ENCODE peak calls at places on chromosomes 7 and 10, in seven cellular contexts. One of them, this sample, is unnamed.
A peak's percentile ranks its signal among the peaks of the same experiment; 100 is the strongest.

GRCh38 chr7:80781561-80781979 is 137.3 kb downstream of the SEMA3C start:
- DNase-seq in stimulated activated CD8-positive, alpha-beta memory T cell treated with anti-CD3 and anti-CD28 coated beads, Interleukin-2, amount 100 ng/mL, for 48 hours: no peak
- DNase-seq in NCI-H187: no peak
- DNase-seq in stimulated activated CD4-positive, alpha-beta T cell treated with anti-CD3 and anti-CD28 coated beads, TNF-alpha, amount 100 ng/mL, for 4 hours: no peak
- DNase-seq in esophagus muscularis mucosa: no peak
- DNase-seq in fibroblast of pulmonary artery: peak; percentile 95
- DNase-seq in NCI-H1105: peak; percentile 21
- DNase-seq in this sample: peak; percentile 35

GRCh38 chr10:4266387-4267083 is 481.5 kb upstream of the KLF6 start:
- DNase-seq in stimulated activated CD8-positive, alpha-beta memory T cell treated with anti-CD3 and anti-CD28 coated beads, Interleukin-2, amount 100 ng/mL, for 48 hours: no peak
- DNase-seq in NCI-H187: no peak
- DNase-seq in stimulated activated CD4-positive, alpha-beta T cell treated with anti-CD3 and anti-CD28 coated beads, TNF-alpha, amount 100 ng/mL, for 4 hours: no peak
- DNase-seq in esophagus muscularis mucosa: peak; percentile 75
- DNase-seq in fibroblast of pulmonary artery: peak; percentile 90
- DNase-seq in NCI-H1105: no peak
- DNase-seq in this sample: no peak

GRCh38 chr7:45435846-45436245 is 138.3 kb upstream of the ADCY1 start:
- DNase-seq in stimulated activated CD8-positive, alpha-beta memory T cell treated with anti-CD3 and anti-CD28 coated beads, Interleukin-2, amount 100 ng/mL, for 48 hours: no peak
- DNase-seq in NCI-H187: no peak
- DNase-seq in stimulated activated CD4-positive, alpha-beta T cell treated with anti-CD3 and anti-CD28 coated beads, TNF-alpha, amount 100 ng/mL, for 4 hours: no peak
- DNase-seq in esophagus muscularis mucosa: no peak
- DNase-seq in fibroblast of pulmonary artery: peak; percentile 40
- DNase-seq in NCI-H1105: no peak
- DNase-seq in this sample: peak; percentile 50

GRCh38 chr10:78602201-78602917 is 466.4 kb upstream of the ZMIZ1 start:
- DNase-seq in stimulated activated CD8-positive, alpha-beta memory T cell treated with anti-CD3 and anti-CD28 coated beads, Interleukin-2, amount 100 ng/mL, for 48 hours: peak; percentile 40
- DNase-seq in NCI-H187: no peak
- DNase-seq in stimulated activated CD4-positive, alpha-beta T cell treated with anti-CD3 and anti-CD28 coated beads, TNF-alpha, amount 100 ng/mL, for 4 hours: no peak
- DNase-seq in esophagus muscularis mucosa: no peak
- DNase-seq in fibroblast of pulmonary artery: no peak
- DNase-seq in NCI-H1105: no peak
- DNase-seq in this sample: no peak

GRCh38 chr7:95396136-95397032 is at the start of gene PON3:
- DNase-seq in stimulated activated CD8-positive, alpha-beta memory T cell treated with anti-CD3 and anti-CD28 coated beads, Interleukin-2, amount 100 ng/mL, for 48 hours: peak; percentile 8
- DNase-seq in NCI-H187: no peak
- DNase-seq in stimulated activated CD4-positive, alpha-beta T cell treated with anti-CD3 and anti-CD28 coated beads, TNF-alpha, amount 100 ng/mL, for 4 hours: no peak
- DNase-seq in esophagus muscularis mucosa: no peak
- DNase-seq in fibroblast of pulmonary artery: no peak
- DNase-seq in NCI-H1105: no peak
- DNase-seq in this sample: no peak

GRCh38 chr7:121006731-121007315 is 18.3 kb downstream of the CPED1 start:
- DNase-seq in stimulated activated CD8-positive, alpha-beta memory T cell treated with anti-CD3 and anti-CD28 coated beads, Interleukin-2, amount 100 ng/mL, for 48 hours: no peak
- DNase-seq in NCI-H187: no peak
- DNase-seq in stimulated activated CD4-positive, alpha-beta T cell treated with anti-CD3 and anti-CD28 coated beads, TNF-alpha, amount 100 ng/mL, for 4 hours: no peak
- DNase-seq in esophagus muscularis mucosa: no peak
- DNase-seq in fibroblast of pulmonary artery: no peak
- DNase-seq in NCI-H1105: no peak
- DNase-seq in this sample: no peak

GRCh38 chr7:141646826-141647480 is 55.0 kb downstream of the DENND11 start:
- DNase-seq in stimulated activated CD8-positive, alpha-beta memory T cell treated with anti-CD3 and anti-CD28 coated beads, Interleukin-2, amount 100 ng/mL, for 48 hours: no peak
- DNase-seq in NCI-H187: no peak
- DNase-seq in stimulated activated CD4-positive, alpha-beta T cell treated with anti-CD3 and anti-CD28 coated beads, TNF-alpha, amount 100 ng/mL, for 4 hours: no peak
- DNase-seq in esophagus muscularis mucosa: no peak
- DNase-seq in fibroblast of pulmonary artery: peak; percentile 4
- DNase-seq in NCI-H1105: no peak
- DNase-seq in this sample: no peak

GRCh38 chr10:117175215-117175900 is 21.9 kb upstream of the KCNK18 start:
- DNase-seq in stimulated activated CD8-positive, alpha-beta memory T cell treated with anti-CD3 and anti-CD28 coated beads, Interleukin-2, amount 100 ng/mL, for 48 hours: no peak
- DNase-seq in NCI-H187: peak; percentile 32
- DNase-seq in stimulated activated CD4-positive, alpha-beta T cell treated with anti-CD3 and anti-CD28 coated beads, TNF-alpha, amount 100 ng/mL, for 4 hours: no peak
- DNase-seq in esophagus muscularis mucosa: no peak
- DNase-seq in fibroblast of pulmonary artery: no peak
- DNase-seq in NCI-H1105: peak; percentile 13
- DNase-seq in this sample: no peak

GRCh38 chr10:84665883-84666463 is 337.6 kb downstream of the CCSER2 start:
- DNase-seq in stimulated activated CD8-positive, alpha-beta memory T cell treated with anti-CD3 and anti-CD28 coated beads, Interleukin-2, amount 100 ng/mL, for 48 hours: peak; percentile 20
- DNase-seq in NCI-H187: no peak
- DNase-seq in stimulated activated CD4-positive, alpha-beta T cell treated with anti-CD3 and anti-CD28 coated beads, TNF-alpha, amount 100 ng/mL, for 4 hours: no peak
- DNase-seq in esophagus muscularis mucosa: no peak
- DNase-seq in fibroblast of pulmonary artery: no peak
- DNase-seq in NCI-H1105: no peak
- DNase-seq in this sample: no peak

GRCh38 chr7:124784879-124785818 is 19.6 kb upstream of the GPR37 start:
- DNase-seq in stimulated activated CD8-positive, alpha-beta memory T cell treated with anti-CD3 and anti-CD28 coated beads, Interleukin-2, amount 100 ng/mL, for 48 hours: no peak
- DNase-seq in NCI-H187: no peak
- DNase-seq in stimulated activated CD4-positive, alpha-beta T cell treated with anti-CD3 and anti-CD28 coated beads, TNF-alpha, amount 100 ng/mL, for 4 hours: no peak
- DNase-seq in esophagus muscularis mucosa: no peak
- DNase-seq in fibroblast of pulmonary artery: peak; percentile 74
- DNase-seq in NCI-H1105: peak; percentile 26
- DNase-seq in this sample: no peak

GRCh38 chr10:13865758-13866491 is 279.2 kb downstream of the PRPF18 start:
- DNase-seq in stimulated activated CD8-positive, alpha-beta memory T cell treated with anti-CD3 and anti-CD28 coated beads, Interleukin-2, amount 100 ng/mL, for 48 hours: no peak
- DNase-seq in NCI-H187: no peak
- DNase-seq in stimulated activated CD4-positive, alpha-beta T cell treated with anti-CD3 and anti-CD28 coated beads, TNF-alpha, amount 100 ng/mL, for 4 hours: no peak
- DNase-seq in esophagus muscularis mucosa: no peak
- DNase-seq in fibroblast of pulmonary artery: peak; percentile 76
- DNase-seq in NCI-H1105: no peak
- DNase-seq in this sample: peak; percentile 32

GRCh38 chr10:129552119-129552518 is 85.1 kb downstream of the MGMT start:
- DNase-seq in stimulated activated CD8-positive, alpha-beta memory T cell treated with anti-CD3 and anti-CD28 coated beads, Interleukin-2, amount 100 ng/mL, for 48 hours: no peak
- DNase-seq in NCI-H187: no peak
- DNase-seq in stimulated activated CD4-positive, alpha-beta T cell treated with anti-CD3 and anti-CD28 coated beads, TNF-alpha, amount 100 ng/mL, for 4 hours: no peak
- DNase-seq in esophagus muscularis mucosa: no peak
- DNase-seq in fibroblast of pulmonary artery: no peak
- DNase-seq in NCI-H1105: no peak
- DNase-seq in this sample: no peak

GRCh38 chr7:47482013-47482761 is 99.7 kb downstream of the TNS3 start:
- DNase-seq in stimulated activated CD8-positive, alpha-beta memory T cell treated with anti-CD3 and anti-CD28 coated beads, Interleukin-2, amount 100 ng/mL, for 48 hours: no peak
- DNase-seq in NCI-H187: no peak
- DNase-seq in stimulated activated CD4-positive, alpha-beta T cell treated with anti-CD3 and anti-CD28 coated beads, TNF-alpha, amount 100 ng/mL, for 4 hours: no peak
- DNase-seq in esophagus muscularis mucosa: no peak
- DNase-seq in fibroblast of pulmonary artery: peak; percentile 83
- DNase-seq in NCI-H1105: no peak
- DNase-seq in this sample: peak; percentile 84

GRCh38 chr10:86366033-86366901 is at the start of gene GRID1:
- DNase-seq in stimulated activated CD8-positive, alpha-beta memory T cell treated with anti-CD3 and anti-CD28 coated beads, Interleukin-2, amount 100 ng/mL, for 48 hours: no peak
- DNase-seq in NCI-H187: no peak
- DNase-seq in stimulated activated CD4-positive, alpha-beta T cell treated with anti-CD3 and anti-CD28 coated beads, TNF-alpha, amount 100 ng/mL, for 4 hours: no peak
- DNase-seq in esophagus muscularis mucosa: no peak
- DNase-seq in fibroblast of pulmonary artery: no peak
- DNase-seq in NCI-H1105: no peak
- DNase-seq in this sample: no peak

GRCh38 chr7:42502022-42502421 is 265.0 kb upstream of the GLI3 start:
- DNase-seq in stimulated activated CD8-positive, alpha-beta memory T cell treated with anti-CD3 and anti-CD28 coated beads, Interleukin-2, amount 100 ng/mL, for 48 hours: no peak
- DNase-seq in NCI-H187: no peak
- DNase-seq in stimulated activated CD4-positive, alpha-beta T cell treated with anti-CD3 and anti-CD28 coated beads, TNF-alpha, amount 100 ng/mL, for 4 hours: no peak
- DNase-seq in esophagus muscularis mucosa: no peak
- DNase-seq in fibroblast of pulmonary artery: peak; percentile 34
- DNase-seq in NCI-H1105: no peak
- DNase-seq in this sample: no peak

GRCh38 chr7:112056409-112056808 is 149.8 kb downstream of the DOCK4 start:
- DNase-seq in stimulated activated CD8-positive, alpha-beta memory T cell treated with anti-CD3 and anti-CD28 coated beads, Interleukin-2, amount 100 ng/mL, for 48 hours: no peak
- DNase-seq in NCI-H187: peak; percentile 66
- DNase-seq in stimulated activated CD4-positive, alpha-beta T cell treated with anti-CD3 and anti-CD28 coated beads, TNF-alpha, amount 100 ng/mL, for 4 hours: no peak
- DNase-seq in esophagus muscularis mucosa: no peak
- DNase-seq in fibroblast of pulmonary artery: peak; percentile 62
- DNase-seq in NCI-H1105: no peak
- DNase-seq in this sample: peak; percentile 73